ENCODE peak calls at places on chromosomes 11 and 22, in seven cellular contexts. F is cardiac muscle cell, X is AG09319, C is lower leg skin, W is H9, B is psoas muscle, E is MM.1S. S is an unnamed sample.
A peak's percentile ranks its signal among the peaks of the same experiment; 100 is the strongest.

GRCh38 chr11:46541593-46542371 is 52.0 kb downstream of the AMBRA1 start:
- DNase-seq in E (no peak), F (no peak), W (no peak), B (peak; percentile 85), C (no peak), X (no peak), S (no peak)

GRCh38 chr22:27259390-27259789 is 542.2 kb downstream of the MN1 start:
- DNase-seq in E (no peak), F (no peak), B (no peak), W (no peak), X (no peak), C (no peak), S (no peak)

GRCh38 chr22:47598864-47599263 is 836.4 kb downstream of the TBC1D22A start:
- DNase-seq in F (no peak), B (no peak), X (no peak), W (no peak), E (no peak), C (peak; percentile 52), S (no peak)

GRCh38 chr11:20024172-20024935 is 135.9 kb downstream of the DBX1 start:
- DNase-seq in E (no peak), W (no peak), B (no peak), C (no peak), X (no peak), F (no peak), S (no peak)

GRCh38 chr11:101860694-101861371 is 54.0 kb upstream of the CEP126 start:
- DNase-seq in F (peak; percentile 80), C (peak; percentile 85), E (peak; percentile 62), B (no peak), X (peak; percentile 49), W (peak; percentile 69), S (peak; percentile 28)

GRCh38 chr11:66478823-66479740 is 1.2 kb upstream of the DPP3 start:
- DNase-seq in W (no peak), B (peak; percentile 72), F (peak; percentile 45), E (peak; percentile 31), X (no peak), C (peak; percentile 90), S (peak; percentile 77)

GRCh38 chr11:59611570-59612565 is 3.7 kb downstream of the OSBP start:
- DNase-seq in C (no peak), W (no peak), F (no peak), B (no peak), X (peak; percentile 7), E (no peak), S (no peak)

GRCh38 chr22:26428515-26429457 is at the start of gene ASPHD2:
- DNase-seq in B (peak; percentile 69), E (peak; percentile 80), X (no peak), C (peak; percentile 87), W (peak; percentile 84), F (peak; percentile 73), S (peak; percentile 93)

GRCh38 chr11:61955416-61956135 is 5.4 kb downstream of the BEST1 start:
- DNase-seq in X (no peak), B (peak; percentile 67), C (peak; percentile 89), F (peak; percentile 45), W (peak; percentile 95), E (no peak), S (no peak)

GRCh38 chr11:61956191-61957027 is 6.3 kb downstream of the BEST1 start:
- DNase-seq in X (no peak), W (no peak), F (no peak), B (no peak), E (no peak), C (peak; percentile 84), S (no peak)

GRCh38 chr11:61954106-61955030 is 4.2 kb downstream of the BEST1 start:
- DNase-seq in X (no peak), E (no peak), C (no peak), B (no peak), W (no peak), F (peak; percentile 46), S (no peak)

GRCh38 chr11:61952882-61953281 is 2.7 kb downstream of the BEST1 start:
- DNase-seq in E (no peak), F (no peak), W (no peak), C (peak; percentile 45), X (no peak), B (no peak), S (no peak)

DNA sequence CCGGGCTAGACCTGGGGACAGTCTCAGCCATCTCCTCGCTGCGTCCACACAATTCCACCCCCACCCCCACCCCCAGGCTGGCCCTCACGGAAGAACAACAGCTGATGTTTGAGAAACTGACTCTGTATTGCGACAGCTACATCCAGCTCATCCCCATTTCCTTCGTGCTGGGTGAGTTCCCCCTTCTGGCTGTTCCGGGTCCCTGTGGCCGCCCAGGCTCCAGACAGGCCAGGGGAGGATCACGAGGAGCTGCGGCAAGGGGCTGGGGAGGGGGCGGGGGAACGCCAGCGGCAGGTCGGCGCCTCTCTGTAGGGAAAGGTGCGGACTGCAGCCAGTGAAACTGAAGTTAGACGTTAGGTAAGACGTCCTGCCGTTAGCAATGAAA is 4.9 kb downstream of the BEST1 start:
- DNase-seq in W (peak; percentile 80), F (peak; percentile 93), E (no peak), B (peak; percentile 80), X (peak; percentile 66), C (peak; percentile 93), S (no peak)
- TF ChIP-seq CTCF in W (peak; percentile 30), F (peak; percentile 34), E (no peak), B (no peak), X (peak; percentile 42), C (no peak), S (no peak)

DNA sequence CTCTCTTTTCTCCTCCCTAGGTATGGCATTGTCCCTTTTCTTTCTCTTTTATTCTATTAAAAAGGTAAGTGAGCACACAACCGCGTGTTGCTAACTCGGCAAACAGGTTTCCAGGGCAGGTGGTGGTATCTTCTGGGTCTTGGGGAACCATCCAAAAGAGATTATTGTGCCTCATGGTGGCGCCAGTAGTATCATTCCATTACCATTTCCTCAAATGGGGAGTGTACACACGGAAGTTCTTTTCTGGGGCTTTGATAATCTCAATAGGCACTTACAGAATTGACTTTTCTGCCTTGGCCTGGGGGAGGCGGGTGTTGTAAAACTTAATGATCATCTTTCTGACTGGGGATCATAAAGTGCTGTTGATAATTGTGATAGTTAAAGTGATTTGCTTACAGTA is 234.1 kb downstream of the KIRREL3 start:
- DNase-seq in C (no peak), E (no peak), B (no peak), X (no peak), W (no peak), F (no peak), S (no peak)
- TF ChIP-seq CTCF in C (no peak), E (no peak), B (no peak), X (no peak), W (peak; percentile 40), F (no peak), S (no peak)

DNA sequence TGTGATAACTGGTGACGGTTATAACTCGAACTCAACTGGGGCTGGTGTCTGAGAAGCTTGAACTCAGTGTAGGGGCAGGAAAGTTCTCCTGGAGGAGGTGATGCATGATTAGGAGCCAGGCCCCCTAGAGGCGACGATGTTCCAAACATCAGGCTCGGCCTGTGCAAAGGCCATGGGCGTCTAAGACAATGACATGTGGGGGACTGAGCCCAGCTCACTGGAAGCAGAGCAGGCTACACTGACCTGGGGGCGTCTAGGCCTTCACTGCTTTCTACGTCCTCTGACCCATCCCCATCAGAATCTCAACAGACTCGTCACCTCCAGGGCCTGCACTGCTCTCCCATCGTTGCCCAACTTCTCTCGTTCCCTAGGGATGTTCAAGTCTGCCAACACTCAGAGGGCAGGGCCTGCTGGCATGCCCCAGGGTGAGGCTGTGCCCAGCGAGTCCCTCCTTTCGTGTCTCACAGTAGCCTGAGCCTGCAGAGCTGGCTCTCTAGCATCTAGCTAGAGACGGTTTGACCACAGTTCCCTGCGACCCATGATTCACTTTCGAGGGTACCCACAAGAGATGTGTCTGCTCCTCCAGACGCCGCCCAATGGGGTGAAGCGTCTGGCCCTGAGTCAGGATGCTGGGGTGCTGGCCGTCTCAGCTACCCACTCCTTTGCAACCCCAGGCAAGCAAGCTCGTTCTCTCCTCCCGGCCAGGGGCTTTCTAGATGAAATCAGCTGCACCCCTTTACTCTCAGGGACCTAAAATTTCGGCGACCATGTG is 1.1 kb upstream of the ATG16L2 start:
- DNase-seq in W (peak; percentile 82), E (peak; percentile 84), X (no peak), F (peak; percentile 59), C (peak; percentile 88), B (peak; percentile 81), S (peak; percentile 79)
- TF ChIP-seq CTCF in W (peak; percentile 76), E (peak; percentile 78), X (peak; percentile 68), F (peak; percentile 69), C (no peak), B (peak; percentile 56), S (peak; percentile 78)

GRCh38 chr11:124108158-124108557 is 7.1 kb upstream of the VWA5A start:
- DNase-seq in C (no peak), W (peak; percentile 38), E (peak; percentile 23), X (no peak), B (no peak), F (peak; percentile 36), S (peak; percentile 34)
- TF ChIP-seq CTCF in C (no peak), W (peak; percentile 61), E (peak; percentile 43), X (peak; percentile 42), B (no peak), F (peak; percentile 29), S (peak; percentile 49)

DNA sequence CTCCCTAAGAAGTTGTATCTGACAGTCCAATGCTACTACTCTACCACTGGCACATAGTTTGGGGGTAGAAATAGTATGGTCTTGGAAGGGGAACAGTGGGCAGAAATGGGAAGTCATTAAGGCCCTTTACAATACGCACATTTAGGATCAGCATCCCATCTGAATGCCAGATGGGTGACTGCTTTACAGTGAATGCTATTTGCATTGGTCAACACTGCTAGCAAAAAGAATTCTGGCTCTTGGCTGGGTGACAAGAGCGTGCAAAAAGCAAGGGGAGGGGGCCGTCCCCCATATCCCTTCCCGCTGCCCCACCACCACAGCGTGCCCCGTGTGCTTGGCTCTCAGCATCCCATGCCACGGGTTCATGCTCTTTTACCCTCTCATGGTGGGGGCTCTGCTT is 104.7 kb upstream of the BID start:
- DNase-seq in F (no peak), B (no peak), E (no peak), C (no peak), X (no peak), W (no peak), S (no peak)
- TF ChIP-seq CTCF in F (no peak), B (no peak), E (no peak), C (no peak), X (no peak), W (no peak), S (no peak)